ENCODE peak calls at places on chromosome 10, in five cellular contexts. F is endothelial cell, R is HEK293T, T is hepatocyte, S is NCI-H1105. G is an unnamed sample.

GRCh38 chr10:120422459-120422858 is 34.6 kb upstream of the PLPP4 start:
- DNase-seq in F (no peak), R (no peak), T (peak), S (no peak), G (no peak)

GRCh38 chr10:44036425-44036824 is 348.5 kb downstream of the CXCL12 start:
- DNase-seq in F (no peak), R (no peak), T (no peak), S (no peak), G (no peak)

GRCh38 chr10:22437620-22438588 is 92.6 kb downstream of the SPAG6 start:
- DNase-seq in F (no peak), R (peak), T (peak), S (no peak), G (no peak)

GRCh38 chr10:102627446-102628293 is 16.6 kb upstream of the TRIM8 start:
- DNase-seq in F (peak), R (no peak), T (peak), S (no peak), G (peak)

GRCh38 chr10:47044741-47045140 is 133.5 kb downstream of the PTPN20 start:
- DNase-seq in F (no peak), R (no peak), T (no peak), S (no peak), G (no peak)

GRCh38 chr10:99930731-99931550 is 78.8 kb downstream of the DNMBP start:
- DNase-seq in F (no peak), R (no peak), T (peak), S (no peak), G (no peak)

GRCh38 chr10:90195288-90195840 is 494.0 kb downstream of the KIF20B start:
- DNase-seq in F (no peak), R (no peak), T (no peak), S (no peak), G (no peak)

GRCh38 chr10:18719811-18720210 is 60.6 kb downstream of the ARL5B start:
- DNase-seq in F (no peak), R (no peak), T (no peak), S (no peak), G (no peak)

GRCh38 chr10:5498791-5499492 is 428 bp downstream of the CALML5 start:
- DNase-seq in F (no peak), R (no peak), T (no peak), S (no peak), G (no peak)

GRCh38 chr10:80454526-80455460 is 683 bp downstream of the TSPAN14 start:
- DNase-seq in F (peak), R (peak), T (peak), S (no peak), G (no peak)

GRCh38 chr10:78170026-78170475 is 136.4 kb downstream of the RPS24 start:
- DNase-seq in F (no peak), R (no peak), T (no peak), S (no peak), G (no peak)

GRCh38 chr10:97333601-97334369 is 744 bp downstream of the FRAT2 start:
- DNase-seq in F (peak), R (peak), T (peak), S (no peak), G (no peak)

GRCh38 chr10:905503-905902 is 26.0 kb downstream of the LARP4B start:
- DNase-seq in F (no peak), R (no peak), T (no peak), S (no peak), G (no peak)

GRCh38 chr10:74824184-74825032 is 2.0 kb upstream of the KAT6B start:
- DNase-seq in F (peak), R (no peak), T (peak), S (no peak), G (no peak)

GRCh38 chr10:132058111-132058745 is 7.5 kb upstream of the JAKMIP3 start:
- DNase-seq in F (no peak), R (no peak), T (no peak), S (no peak), G (no peak)

GRCh38 chr10:77922055-77922454 is 4.5 kb downstream of the DLG5 start:
- DNase-seq in F (no peak), R (no peak), T (no peak), S (no peak), G (no peak)

GRCh38 chr10:47243791-47244190 is 56.2 kb upstream of the GDF10 start:
- DNase-seq in F (no peak), R (no peak), T (no peak), S (no peak), G (no peak)

GRCh38 chr10:75208177-75208576 is 2.4 kb upstream of the VDAC2 start:
- DNase-seq in F (no peak), R (no peak), T (peak), S (no peak), G (no peak)

GRCh38 chr10:132575320-132576201 is 38.0 kb downstream of the INPP5A start:
- DNase-seq in F (no peak), R (no peak), T (peak), S (no peak), G (no peak)

GRCh38 chr10:117804470-117805011 is 242.2 kb downstream of the RAB11FIP2 start:
- DNase-seq in F (no peak), R (no peak), T (no peak), S (peak), G (peak)

GRCh38 chr10:96201525-96201924 is 69.8 kb downstream of the BLNK start:
- DNase-seq in F (no peak), R (no peak), T (no peak), S (no peak), G (no peak)

GRCh38 chr10:119337223-119337622 is 129.9 kb downstream of the GRK5 start:
- DNase-seq in F (no peak), R (no peak), T (no peak), S (no peak), G (no peak)

G was measured in neuronal stem cell.